ENCODE peak calls at places on chromosomes 6 and 20, in ten cellular contexts. M, U, I, T, A, E, R, P, G and H are unnamed samples.

GRCh38 chr6:44416103-44416502 is 28.6 kb downstream of the CDC5L start:
- DNase-seq in R (peak; percentile 22), P (peak; percentile 58), M (peak; percentile 43), U (no peak), T (no peak), E (no peak), G (peak; percentile 75), A (peak; percentile 34), I (no peak), H (peak; percentile 72)

GRCh38 chr6:155795173-155795796 is 339.6 kb upstream of the NOX3 start:
- DNase-seq in P (no peak), A (no peak), I (no peak), T (no peak), M (no peak), R (no peak), E (no peak), G (no peak), U (no peak), H (no peak)

GRCh38 chr6:84773431-84774173 is 9.2 kb upstream of the TBX18 start:
- DNase-seq in E (peak; percentile 45), M (no peak), U (peak; percentile 65), A (no peak), I (no peak), P (no peak), T (peak; percentile 30), R (peak; percentile 68), G (no peak), H (no peak)

GRCh38 chr6:56842602-56843475 is 112.1 kb upstream of the BEND6 start:
- DNase-seq in U (peak; percentile 72), I (no peak), M (peak; percentile 61), A (no peak), R (peak; percentile 34), G (peak; percentile 36), T (peak; percentile 52), P (peak; percentile 60), E (peak; percentile 60), H (peak; percentile 66)

GRCh38 chr6:142210606-142211005 is 63.5 kb downstream of the VTA1 start:
- DNase-seq in E (no peak), G (no peak), A (no peak), M (no peak), P (peak; percentile 11), R (no peak), T (no peak), U (no peak), I (no peak), H (no peak)

GRCh38 chr20:62238569-62239277 is 402 bp downstream of the OSBPL2 start:
- DNase-seq in E (peak; percentile 63), R (no peak), I (no peak), P (no peak), G (peak; percentile 51), M (peak; percentile 6), A (peak; percentile 41), U (no peak), T (no peak), H (no peak)

GRCh38 chr20:50664248-50664647 is 27.1 kb downstream of the RIPOR3 start:
- DNase-seq in U (no peak), E (no peak), R (no peak), T (no peak), M (no peak), G (peak; percentile 82), A (no peak), P (no peak), I (no peak), H (no peak)

GRCh38 chr6:66435321-66435720 is 728.3 kb upstream of the EYS start:
- DNase-seq in E (no peak), P (no peak), I (no peak), T (no peak), M (no peak), R (no peak), A (no peak), U (no peak), G (no peak), H (peak; percentile 33)

GRCh38 chr6:72386324-72386723 is 235.5 kb upstream of the KCNQ5 start:
- DNase-seq in R (no peak), E (no peak), G (no peak), U (no peak), I (no peak), P (peak; percentile 15), A (no peak), M (peak; percentile 18), T (no peak), H (peak; percentile 66)

GRCh38 chr20:1328680-1329330 is at the start of gene SDCBP2:
- DNase-seq in T (no peak), U (no peak), G (peak; percentile 12), I (no peak), P (no peak), A (peak; percentile 89), M (no peak), E (peak; percentile 72), R (no peak), H (no peak)

GRCh38 chr6:21767891-21768659 is 174.5 kb downstream of the SOX4 start:
- DNase-seq in G (no peak), I (no peak), E (no peak), U (no peak), P (peak; percentile 87), R (no peak), T (no peak), A (no peak), M (peak; percentile 78), H (peak; percentile 77)

GRCh38 chr6:6728169-6728941 is 139.8 kb downstream of the LY86 start:
- DNase-seq in M (no peak), E (no peak), U (peak; percentile 40), R (no peak), G (no peak), P (no peak), T (no peak), I (no peak), A (no peak), H (no peak)

GRCh38 chr6:32173051-32173727 is 2.7 kb downstream of the AGPAT1 start:
- DNase-seq in P (no peak), E (no peak), G (no peak), T (no peak), A (no peak), R (no peak), M (no peak), I (no peak), U (no peak), H (no peak)

GRCh38 chr6:19204445-19204844 is 632.7 kb upstream of the ID4 start:
- DNase-seq in P (no peak), A (no peak), M (peak; percentile 3), G (no peak), E (no peak), T (no peak), I (no peak), R (no peak), U (no peak), H (no peak)

GRCh38 chr6:14645221-14645620 is 527.6 kb downstream of the CD83 start:
- DNase-seq in M (no peak), G (no peak), E (no peak), R (no peak), I (no peak), P (no peak), A (no peak), U (no peak), T (no peak), H (no peak)

DNA sequence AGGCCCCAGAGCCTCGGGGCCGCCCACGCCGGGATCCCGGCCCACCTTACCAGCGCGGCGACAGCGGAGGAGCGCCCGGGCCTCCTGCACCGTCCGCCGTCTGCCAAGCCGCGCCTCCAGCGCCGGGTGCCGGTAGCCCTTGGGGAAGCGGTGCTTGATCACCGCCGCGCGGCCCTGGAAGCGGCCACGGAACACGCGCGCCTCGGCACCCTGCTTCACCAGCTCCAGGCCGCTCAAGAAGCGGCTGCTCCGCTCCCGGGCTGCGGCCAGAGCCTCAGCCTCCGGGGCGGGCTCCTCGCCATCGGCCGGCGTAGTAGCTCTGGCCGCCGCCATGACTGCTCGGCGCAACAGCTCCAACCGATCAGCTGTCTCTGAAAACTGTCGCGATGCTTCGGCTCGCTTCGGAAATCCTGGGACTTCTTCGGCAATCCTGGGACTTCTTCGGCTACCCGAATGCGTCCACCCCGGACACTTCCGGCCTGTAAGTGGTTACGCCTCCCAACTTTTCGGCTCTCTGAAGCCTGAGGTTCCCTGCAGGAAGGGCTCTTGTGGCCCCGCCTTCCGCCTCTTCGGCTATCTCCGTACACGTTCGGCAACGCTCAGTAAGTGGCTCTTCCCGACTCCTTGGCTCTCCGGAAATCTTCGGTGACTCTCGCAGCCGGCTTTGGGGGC is at the start of gene TP53RK:
- DNase-seq in G (peak; percentile 99), R (peak; percentile 100), M (peak; percentile 100), I (peak; percentile 100), U (peak; percentile 99), P (peak; percentile 100), A (peak; percentile 99), T (peak; percentile 95), E (peak; percentile 99), H (peak; percentile 100)
- TF ChIP-seq CTCF in G (no peak), R (no peak), M (no peak), I (peak; percentile 37), U (no peak), P (peak; percentile 22), A (peak; percentile 28), T (peak; percentile 49), E (peak; percentile 33), H (no peak)

DNA sequence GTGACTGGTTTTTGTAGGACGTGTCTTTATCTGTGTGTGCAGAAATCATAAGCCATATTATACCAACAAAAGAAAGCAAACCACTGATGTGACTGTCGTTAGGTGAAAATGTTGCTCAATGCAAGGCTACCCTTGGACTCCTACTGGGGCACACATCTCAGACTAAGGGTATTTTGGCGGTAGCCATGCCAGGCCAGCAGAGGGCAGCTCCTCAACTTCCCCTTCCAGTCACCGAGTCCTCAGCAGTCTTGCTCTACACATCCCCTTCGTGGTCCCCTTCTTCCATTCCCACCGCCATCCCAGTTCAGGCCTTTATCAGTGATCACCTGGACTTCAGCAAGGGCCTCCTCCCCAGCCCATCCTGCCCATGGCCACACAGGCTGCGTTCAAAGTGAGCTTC is 113.7 kb upstream of the GGTLC1 start:
- DNase-seq in E (no peak), M (no peak), R (peak; percentile 63), T (no peak), U (peak; percentile 65), P (no peak), G (no peak), I (no peak), A (no peak), H (peak; percentile 3)
- TF ChIP-seq CTCF in E (peak; percentile 26), M (peak; percentile 9), R (peak; percentile 51), T (peak; percentile 52), U (peak; percentile 37), P (no peak), G (no peak), I (peak; percentile 14), A (no peak), H (no peak)

DNA sequence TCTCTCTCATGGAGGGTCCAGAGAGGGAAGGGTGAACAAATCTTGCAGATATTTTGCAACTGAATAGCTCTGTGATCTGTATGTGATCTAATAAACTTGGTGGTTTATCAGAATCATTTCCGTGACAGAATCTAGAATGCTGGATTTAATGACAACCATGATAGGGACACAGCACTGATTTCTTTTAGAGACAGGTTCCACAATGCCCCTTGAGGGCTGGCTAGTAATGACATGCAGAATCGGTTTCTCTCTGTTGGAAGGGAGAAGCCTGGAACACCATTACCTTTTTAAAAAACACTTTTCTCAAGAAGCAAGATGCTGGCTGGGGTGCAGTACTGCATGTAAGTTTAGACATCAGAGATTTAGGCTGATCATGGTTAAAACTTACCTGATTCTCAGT is 313.4 kb downstream of the CDH26 start:
- DNase-seq in I (no peak), A (no peak), G (no peak), M (no peak), P (peak; percentile 12), U (peak; percentile 15), R (peak; percentile 10), T (no peak), E (no peak), H (no peak)
- TF ChIP-seq CTCF in I (peak; percentile 54), A (no peak), G (no peak), M (peak; percentile 22), P (peak; percentile 29), U (no peak), R (no peak), T (peak; percentile 57), E (no peak), H (peak; percentile 42)

GRCh38 chr20:58838174-58838573 is 12.5 kb downstream of the GNAS-AS1 start:
- DNase-seq in E (no peak), G (no peak), P (no peak), R (no peak), I (no peak), U (no peak), A (no peak), T (no peak), M (no peak), H (no peak)
- TF ChIP-seq CTCF in E (no peak), G (no peak), P (no peak), R (no peak), I (no peak), U (no peak), A (no peak), T (no peak), M (no peak), H (no peak)